ENCODE peak calls at places on chromosome 18, in five cellular contexts. B is CD4-positive, CD25-positive, alpha-beta regulatory T cell; N is upper lobe of right lung; Y is bronchial epithelial cell; H is fibroblast of villous mesenchyme. D is an unnamed sample.

GRCh38 chr18:51196811-51197660 is 445 bp downstream of the MEX3C start:
- DNase-seq in N (peak; percentile 82), B (peak; percentile 37), H (peak; percentile 40), Y (no peak), D (no peak)

GRCh38 chr18:11040823-11041712 is 108.3 kb downstream of the PIEZO2 start:
- DNase-seq in Y (peak; percentile 27), B (no peak), N (no peak), H (peak; percentile 73), D (no peak)

GRCh38 chr18:3784949-3785348 is 335.0 kb downstream of the TGIF1 start:
- DNase-seq in N (no peak), H (no peak), B (no peak), Y (no peak), D (no peak)

GRCh38 chr18:27860011-27860410 is 316.9 kb downstream of the CDH2 start:
- DNase-seq in N (no peak), B (no peak), H (no peak), Y (peak; percentile 96), D (no peak)

GRCh38 chr18:72942766-72943165 is 75.0 kb upstream of the NETO1 start:
- DNase-seq in B (no peak), Y (peak; percentile 55), H (no peak), N (no peak), D (no peak)

GRCh38 chr18:3217930-3218647 is 1.7 kb downstream of the MYOM1 start:
- DNase-seq in N (no peak), H (no peak), Y (peak; percentile 68), B (no peak), D (no peak)

GRCh38 chr18:55000529-55000928 is 41.3 kb upstream of the CCDC68 start:
- DNase-seq in Y (no peak), B (no peak), N (no peak), H (no peak), D (no peak)

GRCh38 chr18:5582054-5582453 is 38.3 kb upstream of the EPB41L3 start:
- DNase-seq in N (no peak), B (no peak), H (peak; percentile 11), Y (no peak), D (no peak)

GRCh38 chr18:62607708-62608428 is 85.0 kb downstream of the ZCCHC2 start:
- DNase-seq in N (no peak), H (no peak), Y (no peak), B (no peak), D (no peak)

GRCh38 chr18:7566587-7567486 is at the start of gene PTPRM:
- DNase-seq in N (peak; percentile 94), H (peak; percentile 73), Y (peak; percentile 52), B (peak; percentile 19), D (peak; percentile 89)

GRCh38 chr18:77622009-77622692 is 372.5 kb downstream of the GALR1 start:
- DNase-seq in B (no peak), H (no peak), N (no peak), Y (no peak), D (no peak)

GRCh38 chr18:48600046-48600745 is 61.4 kb downstream of the CTIF start:
- DNase-seq in N (no peak), H (no peak), B (no peak), Y (no peak), D (no peak)

GRCh38 chr18:31211047-31211446 is 48.4 kb upstream of the DSC1 start:
- DNase-seq in Y (no peak), B (no peak), N (no peak), H (no peak), D (no peak)

GRCh38 chr18:2917255-2918047 is 70.6 kb downstream of the EMILIN2 start:
- DNase-seq in B (no peak), N (no peak), H (no peak), Y (no peak), D (no peak)

GRCh38 chr18:13623348-13623747 is 103.0 kb downstream of the FAM210A start:
- DNase-seq in H (no peak), N (no peak), Y (no peak), B (no peak), D (no peak)

GRCh38 chr18:77055429-77056310 is 76.9 kb downstream of the MBP start:
- DNase-seq in B (no peak), Y (no peak), N (peak; percentile 73), H (peak; percentile 48), D (peak; percentile 76)

GRCh38 chr18:525066-525797 is 24.7 kb upstream of the COLEC12 start:
- DNase-seq in H (peak; percentile 83), B (no peak), Y (peak; percentile 10), N (no peak), D (no peak)

GRCh38 chr18:49910019-49910418 is 96.7 kb upstream of the ACAA2 start:
- DNase-seq in Y (no peak), N (no peak), B (no peak), H (no peak), D (no peak)

GRCh38 chr18:49920731-49921130 is 107.4 kb upstream of the ACAA2 start:
- DNase-seq in B (no peak), H (no peak), Y (peak; percentile 31), N (no peak), D (no peak)

GRCh38 chr18:48802543-48803428 is 148.0 kb downstream of the SMAD7 start:
- DNase-seq in N (peak; percentile 48), H (no peak), Y (no peak), B (no peak), D (peak; percentile 32)

GRCh38 chr18:53850918-53851317 is 373.6 kb downstream of the MBD2 start:
- DNase-seq in B (no peak), H (no peak), N (no peak), Y (no peak), D (no peak)

GRCh38 chr18:79788096-79789085 is 9.3 kb upstream of the KCNG2 start:
- DNase-seq in N (peak; percentile 48), B (no peak), Y (no peak), H (no peak), D (peak; percentile 43)

GRCh38 chr18:79805211-79805862 is 7.6 kb downstream of the KCNG2 start:
- DNase-seq in Y (no peak), H (no peak), B (no peak), N (peak; percentile 30), D (no peak)

GRCh38 chr18:13235326-13235937 is 16.9 kb downstream of the LDLRAD4 start:
- DNase-seq in Y (no peak), B (no peak), N (no peak), H (no peak), D (peak; percentile 16)

GRCh38 chr18:2905802-2906521 is 59.2 kb downstream of the EMILIN2 start:
- DNase-seq in Y (no peak), H (peak; percentile 57), B (peak; percentile 20), N (peak; percentile 87), D (peak; percentile 82)

GRCh38 chr18:3152294-3152693 is 67.5 kb downstream of the MYOM1 start:
- DNase-seq in H (no peak), B (no peak), Y (no peak), N (no peak), D (no peak)

GRCh38 chr18:50853863-50854271 is 25.1 kb upstream of the ME2 start:
- DNase-seq in H (peak; percentile 59), N (no peak), Y (peak; percentile 98), B (no peak), D (peak; percentile 58)

GRCh38 chr18:71321319-71321718 is 1032.5 kb downstream of the SOCS6 start:
- DNase-seq in N (no peak), Y (no peak), B (no peak), H (no peak), D (no peak)

GRCh38 chr18:58565021-58565420 is 63.9 kb downstream of the ALPK2 start:
- DNase-seq in B (no peak), H (no peak), N (no peak), Y (no peak), D (no peak)

GRCh38 chr18:29191263-29191662 is 1014.3 kb upstream of the CDH2 start:
- DNase-seq in B (no peak), Y (peak; percentile 21), N (no peak), H (peak; percentile 21), D (no peak)

GRCh38 chr18:75915941-75916640 is 488.6 kb upstream of the SMIM21 start:
- DNase-seq in H (no peak), N (no peak), B (no peak), Y (no peak), D (no peak)
- H3K4me3 ChIP-seq in H (peak overlapping the region; percentile 6), N (peak overlapping the region; percentile 43), B (no peak overlapping the region), Y (no peak overlapping the region), D (peak overlapping the region; percentile 46)

DNA sequence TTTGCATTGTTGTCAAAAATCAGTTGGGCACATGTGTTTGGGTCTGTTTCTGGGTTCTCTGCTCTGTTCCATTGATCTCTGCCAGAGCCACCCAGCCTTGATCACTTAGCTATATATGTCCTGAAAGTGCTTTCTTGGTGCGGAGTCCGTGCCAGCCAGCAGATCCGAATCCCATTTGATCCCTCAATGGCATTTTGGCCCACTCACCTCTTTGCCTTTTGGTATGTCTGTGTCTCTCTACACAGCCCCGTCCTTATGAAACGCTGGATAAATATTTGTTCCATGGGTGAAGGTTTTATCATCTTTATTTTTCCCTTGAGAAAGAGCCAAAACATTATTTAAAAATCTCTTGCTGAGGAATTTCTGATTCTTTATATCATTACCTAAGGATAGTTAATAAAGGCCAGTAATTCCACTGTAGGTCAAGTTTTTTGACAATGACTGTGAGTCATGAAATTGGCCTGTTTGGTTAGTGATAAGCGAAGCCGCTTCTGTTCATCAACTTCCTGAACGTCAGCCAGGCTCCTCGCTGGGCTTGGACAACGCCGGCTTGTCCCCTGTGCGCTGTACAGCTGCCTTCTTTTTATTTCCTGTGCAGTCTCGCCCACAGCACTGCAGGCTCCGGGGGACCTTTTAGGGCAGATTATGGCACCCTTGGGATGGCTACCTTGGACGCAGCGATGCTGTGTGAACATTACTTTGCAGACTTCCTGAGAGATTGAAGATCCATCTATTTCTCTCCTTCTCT is 24.9 kb downstream of the MTCL1 start:
- DNase-seq in H (peak; percentile 86), Y (peak; percentile 85), N (no peak), B (no peak), D (peak; percentile 70)
- H3K4me3 ChIP-seq in H (no peak overlapping the region), Y (no peak overlapping the region), N (no peak overlapping the region), B (no peak overlapping the region), D (no peak overlapping the region)

DNA sequence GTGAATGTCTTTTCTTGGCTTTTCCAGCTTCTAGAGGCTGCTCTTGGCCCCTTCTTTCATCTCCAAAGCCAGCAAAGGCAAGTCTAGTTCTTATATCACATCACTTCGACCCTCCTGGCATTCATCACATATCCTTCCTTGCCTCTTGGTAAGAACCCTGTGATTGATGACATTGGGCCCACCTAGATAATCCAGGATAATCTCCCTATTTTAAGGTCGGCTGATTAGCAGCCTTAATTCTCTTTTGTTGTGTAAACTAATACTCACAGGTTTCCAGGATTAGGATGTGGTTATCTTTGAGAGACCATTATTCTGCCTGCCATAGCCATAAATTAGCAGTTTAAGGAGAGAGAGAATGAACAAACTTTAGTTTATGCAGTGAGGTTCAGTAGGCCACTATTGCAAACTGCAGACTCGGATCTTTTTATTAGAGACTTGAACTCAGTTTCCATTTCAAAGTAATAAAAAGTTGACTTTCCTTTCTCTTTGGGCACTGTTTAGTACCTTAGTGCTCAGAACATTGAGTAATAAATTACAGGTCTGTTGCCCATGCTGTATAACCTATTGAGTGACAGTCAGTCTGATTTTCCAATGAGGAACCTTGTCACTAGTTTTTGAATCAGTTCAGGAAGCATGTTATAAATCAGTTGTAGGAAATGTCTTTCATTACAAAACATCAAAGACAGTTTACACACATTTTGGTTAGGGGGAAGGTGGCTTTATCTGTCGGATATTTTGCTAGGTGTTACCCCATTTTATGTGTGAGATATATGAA is 4.5 kb downstream of the NDUFV2 start:
- DNase-seq in Y (no peak), N (no peak), H (no peak), B (no peak), D (no peak)
- H3K4me3 ChIP-seq in Y (no peak overlapping the region), N (no peak overlapping the region), H (peak overlapping the region; percentile 21), B (peak overlapping the region; percentile 98), D (no peak overlapping the region)

DNA sequence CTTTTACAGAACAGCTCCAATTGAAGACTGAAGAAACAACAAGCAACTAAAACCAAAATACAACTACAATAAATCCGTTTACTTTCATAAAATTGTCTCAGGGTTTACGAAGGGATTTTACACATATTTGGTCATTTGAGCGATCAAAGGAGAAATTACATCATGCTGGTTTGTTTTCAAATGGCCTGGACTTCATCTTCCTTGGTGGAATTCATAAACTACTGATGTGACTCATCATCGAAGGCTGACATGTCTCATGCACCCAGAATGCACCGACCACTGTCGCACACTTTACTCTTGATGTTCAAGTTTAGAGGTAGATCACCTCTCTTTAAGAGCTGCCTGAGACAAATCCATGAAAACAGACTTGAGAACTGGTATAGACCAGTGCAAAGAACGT is 25.6 kb upstream of the PMAIP1 start:
- DNase-seq in B (no peak), N (no peak), H (peak; percentile 93), Y (peak; percentile 64), D (no peak)
- H3K4me3 ChIP-seq in B (no peak overlapping the region), N (no peak overlapping the region), H (no peak overlapping the region), Y (no peak overlapping the region), D (no peak overlapping the region)